ENCODE peak calls at places on chromosomes 1 and 21, in eight cellular contexts. S is activated T-helper 2 cell treated with anti-CD3 and anti-CD28 coated beads, Interferon-gamma antibody, Interleukin-2, Interleukin-4, amounts not matched to agents 10 μg/mL and 5 μg/mL and 100 μg/mL, durations not matched to agents 14 hours and 24 hours and 36 hours; W is fibroblast of pulmonary artery; R is neuronal stem cell; T is aorta; Q is AG08395; E is thoracic aorta; Y is SW480. K is an unnamed sample.

GRCh38 chr1:1922782-1923680 is 4.0 kb upstream of the TMEM52 start:
- DNase-seq in S (no peak), Q (no peak), T (peak; percentile 72), E (no peak), Y (no peak), W (no peak), R (no peak), K (no peak)

GRCh38 chr1:110639724-110640386 is 33.7 kb upstream of the KCNA2 start:
- DNase-seq in R (no peak), E (no peak), S (no peak), Y (no peak), W (peak; percentile 6), T (no peak), Q (no peak), K (no peak)

GRCh38 chr1:64854674-64855073 is 109.8 kb downstream of the RAVER2 start:
- DNase-seq in W (no peak), R (no peak), E (no peak), S (no peak), Q (no peak), Y (no peak), T (no peak), K (no peak)

GRCh38 chr1:226734611-226735153 is 4.4 kb downstream of the ITPKB start:
- DNase-seq in E (no peak), T (no peak), Q (no peak), S (no peak), R (no peak), Y (no peak), W (no peak), K (no peak)

GRCh38 chr1:3924871-3925655 is 25.0 kb upstream of the C1orf174 start:
- DNase-seq in E (no peak), T (peak; percentile 46), Q (no peak), R (no peak), S (no peak), Y (peak; percentile 88), W (no peak), K (no peak)

GRCh38 chr1:215517441-215517891 is 49.6 kb upstream of the KCTD3 start:
- DNase-seq in T (no peak), E (no peak), Y (no peak), W (peak; percentile 18), Q (peak; percentile 11), S (no peak), R (no peak), K (no peak)

GRCh38 chr1:6094801-6095505 is 49.3 kb downstream of the KCNAB2 start:
- DNase-seq in S (no peak), T (peak; percentile 61), R (no peak), Q (no peak), W (no peak), E (no peak), Y (no peak), K (no peak)

GRCh38 chr1:156414440-156415064 is 45.5 kb downstream of the RHBG start:
- DNase-seq in W (no peak), R (no peak), T (no peak), S (no peak), Y (no peak), E (no peak), Q (no peak), K (no peak)

GRCh38 chr1:1833916-1834325 is 55.7 kb upstream of the NADK start:
- DNase-seq in T (no peak), W (no peak), E (no peak), Q (no peak), S (no peak), Y (no peak), R (peak; percentile 11), K (no peak)

GRCh38 chr1:181630838-181631237 is 147.5 kb downstream of the CACNA1E start:
- DNase-seq in T (no peak), W (no peak), Y (no peak), E (no peak), R (no peak), S (no peak), Q (no peak), K (no peak)

GRCh38 chr1:33758698-33759097 is 105.2 kb upstream of the HMGB4 start:
- DNase-seq in S (no peak), E (no peak), Q (peak; percentile 58), Y (no peak), T (no peak), W (no peak), R (no peak), K (no peak)

GRCh38 chr1:245205396-245205795 is 50.6 kb downstream of the KIF26B start:
- DNase-seq in T (no peak), R (no peak), E (no peak), S (no peak), W (no peak), Y (no peak), Q (peak; percentile 24), K (no peak)

GRCh38 chr1:174535207-174535606 is 87.4 kb downstream of the GPR52 start:
- DNase-seq in T (no peak), R (no peak), Y (no peak), E (no peak), W (no peak), Q (no peak), S (no peak), K (no peak)

GRCh38 chr1:201820413-201820812 is 8.5 kb upstream of the IPO9 start:
- DNase-seq in S (no peak), T (no peak), E (no peak), R (no peak), Y (no peak), Q (no peak), W (no peak), K (no peak)

GRCh38 chr1:62175568-62176179 is 19.0 kb upstream of the L1TD1 start:
- DNase-seq in Q (peak; percentile 54), T (no peak), E (no peak), S (peak; percentile 9), Y (peak; percentile 40), R (peak; percentile 60), W (peak; percentile 62), K (peak; percentile 7)

GRCh38 chr1:230725256-230726012 is 11.5 kb upstream of the AGT start:
- DNase-seq in E (no peak), Y (no peak), T (no peak), Q (no peak), W (no peak), R (no peak), S (no peak), K (no peak)

GRCh38 chr21:45228171-45228641 is 59.5 kb downstream of the POFUT2 start:
- DNase-seq in S (peak; percentile 32), E (no peak), R (no peak), T (peak; percentile 69), W (peak; percentile 94), Q (peak; percentile 91), Y (peak; percentile 82), K (peak; percentile 76)

GRCh38 chr1:94912263-94912986 is 14.5 kb downstream of the CNN3 start:
- DNase-seq in T (no peak), S (no peak), R (no peak), Q (no peak), Y (no peak), W (no peak), E (no peak), K (no peak)

GRCh38 chr1:234611799-234612351 is 1.9 kb upstream of the IRF2BP2 start:
- DNase-seq in R (no peak), Y (peak; percentile 74), Q (no peak), W (no peak), S (peak; percentile 16), T (peak; percentile 79), E (no peak), K (no peak)

K was measured in stimulated activated CD4-positive, alpha-beta T cell treated with anti-CD3 and anti-CD28 coated beads, Interleukin-4, amount 100 ng/mL, for 48 hours.